ENCODE peak calls at places on chromosome 14, in eight cellular contexts. P, N, Q, K, S, A, X and O are unnamed samples.

GRCh38 chr14:80781968-80782367 is 159.6 kb downstream of the CEP128 start:
- DNase-seq in P (no peak), N (no peak), Q (no peak), K (no peak), S (no peak), A (no peak), X (no peak), O (no peak)

GRCh38 chr14:71751264-71751663 is 181.0 kb upstream of the RGS6 start:
- DNase-seq in P (no peak), N (no peak), Q (no peak), K (no peak), S (no peak), A (no peak), X (no peak), O (no peak)

GRCh38 chr14:25237845-25238244 is 187.9 kb upstream of the STXBP6 start:
- DNase-seq in P (no peak), N (no peak), Q (no peak), K (peak), S (no peak), A (no peak), X (peak), O (no peak)

GRCh38 chr14:53888535-53889386 is 67.9 kb downstream of the BMP4 start:
- DNase-seq in P (no peak), N (no peak), Q (no peak), K (no peak), S (no peak), A (no peak), X (peak), O (no peak)

GRCh38 chr14:75877292-75877691 is 104.5 kb downstream of the TGFB3 start:
- DNase-seq in P (no peak), N (no peak), Q (no peak), K (no peak), S (no peak), A (no peak), X (no peak), O (no peak)

GRCh38 chr14:30779210-30779609 is 95.1 kb upstream of the COCH start:
- DNase-seq in P (no peak), N (no peak), Q (no peak), K (no peak), S (no peak), A (no peak), X (no peak), O (no peak)

GRCh38 chr14:30283822-30284446 is 275.0 kb upstream of the G2E3 start:
- DNase-seq in P (no peak), N (no peak), Q (no peak), K (peak), S (no peak), A (no peak), X (peak), O (no peak)

GRCh38 chr14:92247937-92248336 is 75.0 kb upstream of the SLC24A4 start:
- DNase-seq in P (no peak), N (peak), Q (no peak), K (no peak), S (no peak), A (no peak), X (no peak), O (no peak)

GRCh38 chr14:100815478-100816285 is 10.2 kb upstream of the MEG3 start:
- DNase-seq in P (no peak), N (no peak), Q (no peak), K (no peak), S (no peak), A (no peak), X (no peak), O (no peak)

GRCh38 chr14:83757896-83758295 is 1772.0 kb upstream of the FLRT2 start:
- DNase-seq in P (no peak), N (no peak), Q (no peak), K (no peak), S (no peak), A (no peak), X (no peak), O (no peak)

GRCh38 chr14:24171422-24172260 is at the start of gene REC8:
- DNase-seq in P (peak), N (peak), Q (no peak), K (peak), S (no peak), A (peak), X (peak), O (peak)

GRCh38 chr14:93824518-93825234 is 36.4 kb upstream of the PRIMA1 start:
- DNase-seq in P (no peak), N (peak), Q (no peak), K (no peak), S (no peak), A (no peak), X (no peak), O (no peak)

GRCh38 chr14:93929048-93929535 is 1.9 kb downstream of the FAM181A start:
- DNase-seq in P (no peak), N (no peak), Q (no peak), K (no peak), S (no peak), A (no peak), X (no peak), O (no peak)

GRCh38 chr14:103802353-103802752 is 45.0 kb downstream of the PPP1R13B start:
- DNase-seq in P (no peak), N (no peak), Q (peak), K (no peak), S (no peak), A (no peak), X (no peak), O (no peak)

GRCh38 chr14:33512201-33512600 is 438.7 kb downstream of the EGLN3 start:
- DNase-seq in P (no peak), N (no peak), Q (no peak), K (no peak), S (no peak), A (no peak), X (no peak), O (no peak)

GRCh38 chr14:92108345-92109254 is 2.2 kb upstream of the ATXN3 start:
- DNase-seq in P (no peak), N (no peak), Q (no peak), K (peak), S (no peak), A (no peak), X (no peak), O (peak)

GRCh38 chr14:92631098-92631497 is 117.3 kb downstream of the LGMN start:
- DNase-seq in P (no peak), N (no peak), Q (no peak), K (no peak), S (no peak), A (no peak), X (no peak), O (no peak)

GRCh38 chr14:24909523-24910302 is 140.2 kb downstream of the STXBP6 start:
- DNase-seq in P (no peak), N (no peak), Q (no peak), K (no peak), S (no peak), A (no peak), X (peak), O (no peak)

GRCh38 chr14:52067873-52068740 is 752 bp downstream of the NID2 start:
- DNase-seq in P (no peak), N (peak), Q (no peak), K (peak), S (no peak), A (peak), X (peak), O (no peak)

GRCh38 chr14:23831591-23831990 is 122.0 kb upstream of the DHRS4 start:
- DNase-seq in P (no peak), N (no peak), Q (no peak), K (no peak), S (no peak), A (no peak), X (no peak), O (no peak)

GRCh38 chr14:100827140-100827517 is 1.2 kb downstream of the MEG3 start:
- DNase-seq in P (no peak), N (no peak), Q (no peak), K (no peak), S (no peak), A (no peak), X (no peak), O (no peak)

GRCh38 chr14:37579250-37579649 is 15.8 kb downstream of the FOXA1 start:
- DNase-seq in P (no peak), N (no peak), Q (no peak), K (peak), S (no peak), A (no peak), X (no peak), O (no peak)

GRCh38 chr14:92780865-92781264 is 13.2 kb upstream of the GOLGA5 start:
- DNase-seq in P (no peak), N (no peak), Q (no peak), K (no peak), S (no peak), A (no peak), X (no peak), O (no peak)

GRCh38 chr14:24241829-24242443 is 487 bp downstream of the TINF2 start:
- DNase-seq in P (peak), N (peak), Q (peak), K (peak), S (peak), A (peak), X (peak), O (peak)

GRCh38 chr14:35140718-35141581 is 18.6 kb downstream of the PRORP start:
- DNase-seq in P (no peak), N (no peak), Q (no peak), K (no peak), S (no peak), A (no peak), X (no peak), O (no peak)

GRCh38 chr14:47278233-47278842 is 397.1 kb downstream of the MDGA2 start:
- DNase-seq in P (no peak), N (no peak), Q (no peak), K (peak), S (no peak), A (no peak), X (peak), O (peak)

GRCh38 chr14:88872976-88873375 is 48.5 kb downstream of the TTC8 start:
- DNase-seq in P (no peak), N (no peak), Q (no peak), K (no peak), S (no peak), A (no peak), X (no peak), O (no peak)

GRCh38 chr14:95662376-95663186 is 23.6 kb upstream of the TCL1B start:
- DNase-seq in P (no peak), N (no peak), Q (no peak), K (no peak), S (no peak), A (no peak), X (no peak), O (peak)

GRCh38 chr14:72610831-72611200 is 283.1 kb downstream of the DPF3 start:
- DNase-seq in P (no peak), N (no peak), Q (no peak), K (no peak), S (no peak), A (no peak), X (no peak), O (no peak)

GRCh38 chr14:22598896-22599244 is 770 bp downstream of the ABHD4 start:
- DNase-seq in P (no peak), N (no peak), Q (no peak), K (peak), S (no peak), A (no peak), X (peak), O (no peak)
- TF ChIP-seq CTCF in P (no peak), N (no peak), Q (peak), K (peak), S (no peak), A (peak), X (no peak), O (peak)

GRCh38 chr14:102584871-102585869 is 7.3 kb upstream of the RCOR1 start:
- DNase-seq in P (no peak), N (no peak), Q (peak), K (peak), S (no peak), A (no peak), X (peak), O (no peak)
- H3K4me3 ChIP-seq in P (no peak), N (no peak), Q (no peak), K (no peak), S (no peak), A (no peak), X (no peak), O (no peak)

DNA sequence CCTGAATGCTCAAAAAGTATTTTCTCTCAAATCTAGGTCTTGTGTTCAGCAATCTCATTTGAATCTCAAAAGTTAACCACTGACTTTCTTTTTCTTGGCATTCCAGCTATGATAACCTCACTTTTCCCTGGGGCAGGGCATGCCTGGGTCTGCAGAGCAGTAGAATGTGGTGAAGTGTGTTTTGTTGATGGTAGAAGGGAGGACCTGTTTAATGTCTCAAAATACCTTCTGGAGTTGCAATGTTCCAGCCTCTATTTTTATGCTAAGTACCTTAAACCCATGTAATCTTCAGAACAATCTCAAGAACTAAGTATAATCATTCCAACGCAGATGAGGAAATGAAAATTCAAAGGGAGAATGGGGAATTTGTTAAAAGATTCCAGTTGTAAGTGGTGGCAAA is 82.1 kb upstream of the FUT8 start:
- DNase-seq in P (no peak), N (no peak), Q (no peak), K (no peak), S (no peak), A (no peak), X (no peak), O (no peak)
- TF ChIP-seq CTCF in P (no peak), N (no peak), Q (no peak), K (no peak), S (no peak), A (no peak), X (no peak), O (no peak)

GRCh38 chr14:99720941-99721791 is 37.1 kb downstream of the CYP46A1 start:
- DNase-seq in P (no peak), N (no peak), Q (no peak), K (no peak), S (no peak), A (no peak), X (no peak), O (no peak)

GRCh38 chr14:99721792-99722516 is 37.9 kb downstream of the CYP46A1 start:
- DNase-seq in P (no peak), N (peak), Q (no peak), K (no peak), S (no peak), A (no peak), X (no peak), O (no peak)

GRCh38 chr14:99724939-99725773 is 41.1 kb downstream of the CYP46A1 start:
- DNase-seq in P (no peak), N (no peak), Q (no peak), K (no peak), S (no peak), A (no peak), X (no peak), O (no peak)

GRCh38 chr14:99724196-99724891 is 40.2 kb downstream of the CYP46A1 start:
- DNase-seq in P (no peak), N (no peak), Q (peak), K (no peak), S (no peak), A (no peak), X (no peak), O (no peak)

GRCh38 chr14:99722741-99723140 is 38.6 kb downstream of the CYP46A1 start:
- DNase-seq in P (no peak), N (no peak), Q (no peak), K (no peak), S (no peak), A (no peak), X (no peak), O (no peak)
- H3K4me3 ChIP-seq in P (no peak), N (no peak), Q (no peak), K (no peak), S (no peak), A (no peak), X (no peak), O (no peak)

GRCh38 chr14:20757963-20758362 is 10.2 kb upstream of the EDDM3B start:
- DNase-seq in P (no peak), N (no peak), Q (no peak), K (peak), S (no peak), A (no peak), X (peak), O (no peak)
- TF ChIP-seq CTCF in P (no peak), N (peak), Q (peak), K (peak), S (no peak), A (peak), X (peak), O (peak)

DNA sequence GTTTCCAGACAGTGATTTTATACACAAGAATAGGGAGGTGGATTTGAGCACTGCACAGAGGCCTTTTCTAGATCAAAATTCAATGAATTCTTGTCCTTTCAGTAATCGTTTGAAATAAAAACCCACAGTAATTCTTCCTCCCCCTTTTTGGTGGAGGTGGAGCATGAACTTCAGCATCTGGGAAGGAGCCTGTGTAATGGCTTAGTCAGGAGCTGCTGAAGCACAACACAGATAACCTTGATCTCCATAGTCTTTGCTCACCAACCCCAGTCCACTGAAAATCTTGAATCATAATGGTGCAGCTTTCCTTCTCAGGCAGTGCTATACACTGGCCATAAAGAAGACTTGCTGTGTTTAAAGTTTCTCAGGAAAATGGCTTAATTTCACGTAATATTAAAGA is 6.4 kb upstream of the TBPL2 start:
- DNase-seq in P (no peak), N (no peak), Q (no peak), K (no peak), S (no peak), A (no peak), X (no peak), O (no peak)
- H3K4me3 ChIP-seq in P (no peak), N (no peak), Q (no peak), K (no peak), S (no peak), A (no peak), X (no peak), O (no peak)

GRCh38 chr14:70315942-70316341 is 43.5 kb downstream of the COX16 start:
- DNase-seq in P (no peak), N (no peak), Q (no peak), K (no peak), S (no peak), A (no peak), X (no peak), O (no peak)
- TF ChIP-seq CTCF in P (no peak), N (no peak), Q (no peak), K (no peak), S (no peak), A (no peak), X (no peak), O (no peak)

GRCh38 chr14:65070710-65071033 is 31.6 kb downstream of the MAX start:
- DNase-seq in P (no peak), N (no peak), Q (no peak), K (no peak), S (no peak), A (no peak), X (peak), O (no peak)
- H3K4me3 ChIP-seq in P (no peak), N (no peak), Q (no peak), K (no peak), S (no peak), A (no peak), X (no peak), O (no peak)

DNA sequence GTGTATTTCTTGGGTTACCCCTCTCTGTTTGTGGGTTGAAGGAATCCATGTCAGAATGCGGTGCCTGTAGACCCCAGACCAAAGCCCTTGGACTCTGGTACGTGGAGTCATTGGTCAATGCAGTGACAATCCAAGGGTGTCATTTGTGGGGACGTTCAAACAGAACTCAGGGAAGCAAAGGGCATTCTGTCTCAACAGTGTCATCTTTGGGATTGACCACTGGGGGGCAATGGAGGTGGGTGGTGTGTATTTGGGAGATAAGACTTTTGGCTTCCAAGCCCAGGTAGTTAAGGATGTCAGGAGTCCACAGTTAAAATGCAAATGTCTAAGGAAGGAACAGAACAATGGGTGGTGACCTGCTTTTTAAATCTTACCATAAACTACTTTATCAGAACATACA is 54.6 kb upstream of the CCDC175 start:
- DNase-seq in P (no peak), N (no peak), Q (no peak), K (peak), S (no peak), A (no peak), X (no peak), O (no peak)
- TF ChIP-seq CTCF in P (no peak), N (no peak), Q (peak), K (peak), S (no peak), A (no peak), X (no peak), O (peak)

GRCh38 chr14:59186316-59186715 is 2.2 kb upstream of the DAAM1 start:
- DNase-seq in P (no peak), N (no peak), Q (no peak), K (no peak), S (no peak), A (no peak), X (no peak), O (no peak)
- H3K4me3 ChIP-seq in P (no peak), N (no peak), Q (no peak), K (no peak), S (no peak), A (no peak), X (no peak), O (no peak)